ENCODE peak calls at places on chromosomes 16 and 17, in nine cellular contexts. S is bronchial epithelial cell, N is epithelial cell of proximal tubule, Y is Peyer's patch, F is heart right ventricle, E is thoracic aorta, T is fibroblast of lung, X is fibroblast of pulmonary artery, O is fibroblast of the aortic adventitia. P is an unnamed sample.
A peak's percentile ranks its signal among the peaks of the same experiment; 100 is the strongest.

GRCh38 chr16:11297492-11298142 is 16.5 kb upstream of the PRM1 start:
- DNase-seq in S (peak; percentile 9), N (no peak), Y (peak; percentile 94), F (peak; percentile 76), E (peak; percentile 8), T (peak; percentile 81), X (peak; percentile 50), O (peak; percentile 61), P (peak; percentile 88)

GRCh38 chr16:48616571-48616970 is 6.6 kb upstream of the N4BP1 start:
- DNase-seq in S (no peak), N (no peak), Y (no peak), F (no peak), E (no peak), T (no peak), X (no peak), O (no peak), P (no peak)

GRCh38 chr17:55110521-55110920 is 142.0 kb downstream of the STXBP4 start:
- DNase-seq in S (no peak), N (no peak), Y (no peak), F (no peak), E (no peak), T (no peak), X (no peak), O (no peak), P (no peak)

GRCh38 chr16:11155284-11155806 is 100.7 kb downstream of the SOCS1 start:
- DNase-seq in S (no peak), N (no peak), Y (no peak), F (no peak), E (no peak), T (peak; percentile 97), X (peak; percentile 75), O (peak; percentile 91), P (no peak)

GRCh38 chr17:17750881-17751280 is 69.6 kb downstream of the RAI1 start:
- DNase-seq in S (no peak), N (no peak), Y (peak; percentile 73), F (no peak), E (no peak), T (no peak), X (no peak), O (no peak), P (peak; percentile 67)

GRCh38 chr17:34235389-34236028 is 19.6 kb upstream of the CCL2 start:
- DNase-seq in S (no peak), N (no peak), Y (peak; percentile 55), F (peak; percentile 65), E (no peak), T (peak; percentile 61), X (peak; percentile 84), O (peak; percentile 75), P (no peak)

GRCh38 chr16:49776085-49776501 is 79.8 kb downstream of the ZNF423 start:
- DNase-seq in S (no peak), N (no peak), Y (no peak), F (peak; percentile 62), E (no peak), T (no peak), X (peak; percentile 44), O (no peak), P (no peak)

GRCh38 chr17:67239597-67239996 is 5.4 kb downstream of the HELZ start:
- DNase-seq in S (peak; percentile 67), N (peak; percentile 49), Y (peak; percentile 18), F (no peak), E (no peak), T (peak; percentile 74), X (peak; percentile 80), O (peak; percentile 83), P (no peak)

GRCh38 chr17:45414997-45415881 is 17.4 kb downstream of the ARHGAP27 start:
- DNase-seq in S (no peak), N (no peak), Y (peak; percentile 73), F (no peak), E (no peak), T (no peak), X (no peak), O (no peak), P (no peak)

GRCh38 chr17:17144061-17144460 is 62.1 kb downstream of the PLD6 start:
- DNase-seq in S (no peak), N (no peak), Y (no peak), F (no peak), E (no peak), T (no peak), X (no peak), O (no peak), P (no peak)

GRCh38 chr17:35175638-35176415 is 18.4 kb downstream of the SLC35G3 start:
- DNase-seq in S (no peak), N (no peak), Y (no peak), F (no peak), E (no peak), T (no peak), X (no peak), O (no peak), P (no peak)

DNA sequence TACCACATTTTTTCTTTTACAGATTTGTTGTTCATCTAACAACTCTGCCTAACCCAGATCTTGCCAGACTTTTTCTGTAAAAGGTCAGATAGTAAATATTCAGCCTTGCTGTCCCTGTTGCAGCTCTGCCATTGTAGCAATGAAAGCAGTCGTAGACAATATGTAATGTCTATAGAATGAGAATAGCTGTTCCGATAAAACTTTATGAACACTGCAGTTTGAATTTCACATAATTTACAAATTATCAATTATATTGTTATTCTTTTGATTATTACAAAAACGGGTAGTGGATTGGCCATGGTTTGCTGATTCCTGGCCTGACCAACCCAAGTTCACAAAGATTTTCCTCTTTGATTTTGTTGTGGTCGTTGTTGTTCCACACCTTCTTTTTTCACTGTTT is 2.9 kb downstream of the LRRC37B start:
- DNase-seq in S (no peak), N (no peak), Y (no peak), F (no peak), E (no peak), T (no peak), X (no peak), O (no peak), P (no peak)
- H3K4me3 ChIP-seq in S (no peak overlapping the region), N (no peak overlapping the region), Y (no peak overlapping the region), F (no peak overlapping the region), E (peak overlapping the region; percentile 98), T (no peak overlapping the region), X (no peak overlapping the region), O (no peak overlapping the region), P (no peak overlapping the region)

GRCh38 chr17:3886776-3887175 is 6.1 kb downstream of the CAMKK1 start:
- DNase-seq in S (no peak), N (no peak), Y (peak; percentile 77), F (no peak), E (no peak), T (no peak), X (no peak), O (no peak), P (no peak)

GRCh38 chr17:3884188-3884587 is 8.7 kb downstream of the CAMKK1 start:
- DNase-seq in S (no peak), N (no peak), Y (no peak), F (no peak), E (no peak), T (no peak), X (no peak), O (no peak), P (no peak)

GRCh38 chr17:3885970-3886369 is 6.9 kb downstream of the CAMKK1 start:
- DNase-seq in S (no peak), N (no peak), Y (no peak), F (no peak), E (no peak), T (peak; percentile 59), X (peak; percentile 66), O (peak; percentile 44), P (no peak)

GRCh38 chr17:3887394-3887793 is 5.5 kb downstream of the CAMKK1 start:
- DNase-seq in S (no peak), N (no peak), Y (no peak), F (no peak), E (no peak), T (no peak), X (no peak), O (no peak), P (no peak)

DNA sequence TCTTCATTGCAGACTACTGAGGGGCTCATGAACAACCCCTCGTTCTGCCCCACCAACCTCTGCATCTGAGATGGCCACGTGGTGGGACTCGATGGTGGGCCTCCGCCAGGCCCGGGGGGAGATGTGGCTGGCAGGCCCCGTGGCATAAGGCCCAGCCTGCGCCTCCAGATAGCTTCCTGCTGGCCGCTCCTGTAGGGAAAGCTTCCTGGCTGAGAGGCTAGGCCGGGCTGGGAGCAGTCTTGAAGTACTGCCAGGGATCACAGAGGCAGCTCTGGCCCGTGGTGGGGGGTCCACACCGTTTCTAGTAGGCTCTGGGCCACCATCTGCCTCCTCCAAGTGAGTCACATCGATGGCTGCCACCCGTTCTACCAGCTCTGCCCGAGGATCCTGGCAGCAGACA is 7.6 kb downstream of the CAMKK1 start:
- DNase-seq in S (no peak), N (no peak), Y (no peak), F (no peak), E (no peak), T (peak; percentile 23), X (no peak), O (no peak), P (no peak)
- TF ChIP-seq CTCF in S (no peak), N (no peak), Y (no peak), F (no peak), E (no peak), T (no peak), X (no peak), O (no peak), P (no peak)

GRCh38 chr17:41648411-41649195 is 24.2 kb upstream of the KRT17 start:
- DNase-seq in S (peak; percentile 77), N (peak; percentile 25), Y (peak; percentile 94), F (peak; percentile 90), E (peak; percentile 35), T (peak; percentile 70), X (peak; percentile 85), O (peak; percentile 86), P (peak; percentile 72)
- H3K4me3 ChIP-seq in S (no peak overlapping the region), N (peak overlapping the region; percentile 44), Y (peak overlapping the region; percentile 42), F (peak overlapping the region; percentile 38), E (peak overlapping the region; percentile 70), T (peak overlapping the region; percentile 45), X (peak overlapping the region; percentile 36), O (peak overlapping the region; percentile 50), P (no peak overlapping the region)

DNA sequence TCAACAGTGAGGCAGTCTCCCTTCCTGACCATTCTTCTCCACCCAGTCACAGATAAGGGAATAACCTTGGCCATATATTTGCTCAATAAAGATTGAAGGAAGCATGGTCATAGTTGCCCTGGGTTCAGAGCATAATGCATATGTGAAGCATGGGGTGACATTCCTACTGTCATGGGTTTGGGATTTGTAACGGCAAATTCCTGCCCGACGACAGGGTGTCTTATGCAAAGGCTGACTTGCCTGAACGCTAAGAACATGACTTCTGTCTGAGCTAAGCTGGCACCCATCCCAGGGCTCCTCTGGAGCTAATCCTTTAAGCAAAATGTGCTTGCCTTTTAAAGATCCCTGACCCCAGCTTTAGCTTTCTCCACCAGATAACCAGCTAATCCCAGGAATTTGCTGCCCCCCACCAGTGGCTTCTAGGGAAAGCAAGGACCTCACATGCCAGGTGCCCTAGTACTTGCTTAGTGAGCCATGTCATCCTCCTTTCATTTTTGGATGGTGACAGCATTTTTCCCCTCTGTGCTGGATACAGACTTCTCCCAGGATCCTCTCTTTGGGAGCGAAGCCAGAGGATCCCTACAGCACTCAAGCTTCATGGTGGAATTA is 11.7 kb downstream of the SLC7A6OS start:
- DNase-seq in S (peak; percentile 91), N (no peak), Y (no peak), F (peak; percentile 48), E (no peak), T (peak; percentile 76), X (peak; percentile 74), O (peak; percentile 77), P (no peak)
- TF ChIP-seq CTCF in S (no peak), N (no peak), Y (no peak), F (no peak), E (no peak), T (no peak), X (no peak), O (no peak), P (no peak)

GRCh38 chr17:4785311-4786110 is 653 bp downstream of the VMO1 start:
- DNase-seq in S (no peak), N (no peak), Y (no peak), F (no peak), E (no peak), T (no peak), X (no peak), O (no peak), P (no peak)
- H3K4me3 ChIP-seq in S (no peak overlapping the region), N (no peak overlapping the region), Y (peak overlapping the region; percentile 25), F (peak overlapping the region; percentile 47), E (peak overlapping the region; percentile 62), T (peak overlapping the region; percentile 7), X (peak overlapping the region; percentile 14), O (peak overlapping the region; percentile 10), P (no peak overlapping the region)

P was measured in GM06990.